ENCODE peak calls at places on chromosomes 16 and 17, in eight cellular contexts. N is H1, L is cardiac muscle cell, I is psoas muscle, M is OCI-LY7, W is left lung, E is Panc1, F is PC-3. H is an unnamed sample. For H3K9me3, the result is how much of the 10 kb centered on the place peaks cover.

GRCh38 chr16:11168386-11169065 is 87.5 kb downstream of the SOCS1 start:
- DNase-seq in W (no peak), N (no peak), F (no peak), M (no peak), E (no peak), L (no peak), I (no peak), H (no peak)

GRCh38 chr17:74071280-74071679 is 132.2 kb upstream of the RPL38 start:
- DNase-seq in N (no peak), L (no peak), W (no peak), E (no peak), F (no peak), I (no peak), M (no peak), H (no peak)

GRCh38 chr17:34249497-34249877 is 5.6 kb upstream of the CCL2 start:
- DNase-seq in I (no peak), F (no peak), W (peak), N (no peak), L (no peak), M (no peak), E (no peak), H (no peak)

GRCh38 chr17:58516644-58517377 is 2.4 kb upstream of the MTMR4 start:
- DNase-seq in L (no peak), N (no peak), F (no peak), E (no peak), W (no peak), I (no peak), M (no peak), H (no peak)

GRCh38 chr17:55768946-55769624 is 18.2 kb downstream of the PCTP start:
- DNase-seq in E (no peak), N (no peak), M (no peak), L (no peak), I (no peak), W (no peak), F (no peak), H (no peak)

GRCh38 chr17:31067699-31068184 is 27.0 kb upstream of the NF1 start:
- DNase-seq in N (no peak), M (no peak), F (peak), W (no peak), I (no peak), L (peak), E (peak), H (no peak)

GRCh38 chr17:35665662-35666061 is 65.8 kb upstream of the RASL10B start:
- DNase-seq in E (no peak), L (no peak), F (no peak), M (no peak), W (no peak), N (no peak), I (no peak), H (no peak)

GRCh38 chr16:81581107-81581506 is 136.5 kb downstream of the CMIP start:
- DNase-seq in E (peak), L (no peak), M (no peak), F (peak), I (no peak), N (no peak), W (no peak), H (no peak)

GRCh38 chr17:41777579-41778188 is 8.8 kb downstream of the JUP start:
- DNase-seq in L (no peak), N (no peak), M (no peak), I (peak), F (peak), E (peak), W (peak), H (no peak)

GRCh38 chr17:56973520-56973919 is 4.4 kb upstream of the SCPEP1 start:
- DNase-seq in M (no peak), W (no peak), E (no peak), I (no peak), L (no peak), F (peak), N (no peak), H (no peak)

GRCh38 chr17:73175962-73176565 is 11.3 kb downstream of the SSTR2 start:
- DNase-seq in N (no peak), I (no peak), E (no peak), M (no peak), L (no peak), F (no peak), W (no peak), H (no peak)

GRCh38 chr17:63696381-63696961 is 3.5 kb downstream of the LIMD2 start:
- DNase-seq in M (peak), L (peak), F (peak), W (no peak), I (no peak), N (no peak), E (no peak), H (no peak)

GRCh38 chr17:20010099-20010863 is 1.1 kb downstream of the SPECC1 start:
- DNase-seq in F (peak), L (peak), M (no peak), W (no peak), E (peak), N (no peak), I (no peak), H (peak)

GRCh38 chr16:81661082-81661481 is 118.0 kb upstream of the PLCG2 start:
- DNase-seq in N (no peak), L (no peak), W (no peak), I (no peak), F (no peak), M (no peak), E (no peak), H (no peak)

GRCh38 chr16:30112197-30113030 is 923 bp downstream of the GDPD3 start:
- DNase-seq in E (no peak), F (peak), I (peak), M (peak), N (no peak), W (peak), L (peak), H (no peak)

GRCh38 chr17:76179496-76180467 is 38.7 kb upstream of the FOXJ1 start:
- DNase-seq in F (peak), I (no peak), N (no peak), M (peak), E (no peak), L (no peak), W (no peak), H (no peak)

GRCh38 chr16:47359478-47359877 is 101.4 kb downstream of the ITFG1 start:
- DNase-seq in E (no peak), M (no peak), W (no peak), F (no peak), N (no peak), L (peak), I (no peak), H (no peak)

GRCh38 chr17:30405161-30405560 is 26.4 kb downstream of the CPD start:
- DNase-seq in F (no peak), M (no peak), E (no peak), L (no peak), W (no peak), N (no peak), I (no peak), H (no peak)

GRCh38 chr17:33012522-33013033 is 20.9 kb downstream of the SPACA3 start:
- DNase-seq in F (peak), E (no peak), I (no peak), N (no peak), W (peak), L (no peak), M (no peak), H (no peak)

DNA sequence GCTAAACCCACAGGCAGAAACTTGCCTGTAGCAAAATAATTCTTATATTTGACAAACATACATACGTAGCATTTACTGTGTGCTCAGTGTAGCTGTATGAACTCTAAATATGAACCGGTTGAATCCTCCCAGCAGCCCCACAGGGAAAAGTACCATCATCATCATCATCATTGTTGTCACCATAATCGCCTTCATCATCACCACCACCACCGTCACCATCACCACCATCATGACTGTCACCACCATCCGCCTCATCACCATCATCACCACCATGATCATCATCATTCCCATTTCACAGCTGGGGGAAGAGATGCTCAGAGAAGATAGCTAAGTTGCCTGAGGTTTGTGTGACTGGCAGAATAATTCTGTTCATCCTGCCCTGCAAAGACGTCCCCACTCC is 81.7 kb downstream of the IRF8 start:
- DNase-seq in E (no peak), M (no peak), F (no peak), L (no peak), I (no peak), N (no peak), W (no peak), H (no peak)
- TF ChIP-seq CTCF in E (no peak), M (no peak), F (no peak), L (no peak), I (no peak), N (no peak), W (no peak), H (no peak)

DNA sequence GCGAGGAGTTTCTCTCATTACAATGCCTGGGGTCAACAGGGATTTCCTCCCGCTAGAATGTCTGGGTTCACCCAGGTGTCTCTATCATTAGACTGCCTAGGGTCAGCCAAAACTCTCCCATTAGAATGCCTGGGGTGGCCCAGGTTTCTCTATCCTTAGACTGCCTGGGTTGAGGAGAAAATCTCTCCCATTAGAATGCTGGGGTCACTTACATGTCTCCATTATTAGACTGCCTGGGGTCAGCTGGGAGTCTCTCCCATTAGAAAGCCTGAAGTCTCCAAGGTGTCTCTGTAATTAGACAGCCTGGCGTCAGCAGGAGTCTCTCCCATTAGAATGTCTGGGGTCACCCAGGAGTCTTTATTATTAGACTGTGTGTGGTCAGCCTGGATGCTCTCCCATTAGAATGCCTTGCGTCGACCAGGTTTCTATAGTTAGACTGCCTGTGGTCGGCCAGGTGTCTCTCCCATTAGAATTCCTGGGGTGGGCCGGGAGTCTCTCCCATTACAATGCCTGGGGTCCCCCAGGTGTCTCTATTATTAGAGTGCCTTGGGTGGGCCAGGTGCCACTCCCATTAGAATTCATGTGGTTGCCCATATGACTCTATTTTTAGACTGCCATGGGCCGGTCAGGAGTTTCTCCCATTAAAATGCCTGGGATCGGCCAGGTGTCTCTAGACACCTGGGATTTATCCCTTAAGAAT is 2272.1 kb downstream of the TP53TG3F start:
- DNase-seq in N (no peak), L (no peak), W (no peak), F (no peak), E (no peak), I (no peak), M (no peak), H (peak)
- H3K9me3 ChIP-seq in N (under half), L (under half), W (under half), F (under half), E (under half), I (under half), M (under half), H (under half)

DNA sequence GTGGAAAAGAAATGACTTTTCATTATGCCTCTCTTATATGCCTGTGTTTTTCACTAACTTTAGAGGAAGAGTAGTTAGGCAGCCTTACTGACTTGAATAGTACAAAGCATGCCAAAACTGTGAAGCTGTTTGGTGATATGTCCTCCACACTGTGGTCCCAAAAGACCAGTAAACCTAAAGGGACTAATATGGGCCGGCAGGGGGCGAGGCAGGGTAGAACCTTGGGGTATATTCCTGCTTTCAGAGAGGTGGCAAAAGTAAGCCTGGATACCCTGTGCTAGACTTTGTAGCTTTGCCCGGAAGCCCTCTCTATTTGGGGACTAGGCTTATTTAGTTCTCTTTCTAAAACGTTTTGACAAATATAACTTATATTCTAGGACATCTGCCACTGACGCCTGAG is 36.5 kb upstream of the VWA3A start:
- DNase-seq in E (no peak), W (no peak), L (peak), N (no peak), I (no peak), F (no peak), M (no peak), H (no peak)
- TF ChIP-seq CTCF in E (peak), W (no peak), L (peak), N (peak), I (no peak), F (no peak), M (no peak), H (no peak)

GRCh38 chr17:78409191-78409621 is 30.8 kb downstream of the PGS1 start:
- DNase-seq in N (no peak), I (no peak), L (no peak), M (no peak), F (peak), W (peak), E (no peak), H (no peak)

GRCh38 chr17:78415821-78416301 is 37.4 kb downstream of the PGS1 start:
- DNase-seq in E (no peak), M (no peak), N (no peak), F (no peak), W (no peak), I (no peak), L (no peak), H (no peak)

GRCh38 chr17:78411241-78411855 is 32.9 kb downstream of the PGS1 start:
- DNase-seq in M (no peak), N (no peak), F (no peak), E (no peak), W (no peak), I (no peak), L (peak), H (no peak)

GRCh38 chr17:78414178-78415162 is 36.0 kb downstream of the PGS1 start:
- DNase-seq in L (no peak), N (no peak), F (no peak), W (no peak), E (no peak), I (no peak), M (no peak), H (no peak)

GRCh38 chr17:78412403-78412802 is 34.0 kb downstream of the PGS1 start:
- DNase-seq in L (peak), N (no peak), W (peak), M (no peak), F (peak), E (no peak), I (peak), H (no peak)
- H3K9me3 ChIP-seq in L (under half), N (under half), W (under half), M (under half), F (under half), E (under half), I (under half), H (under half)

GRCh38 chr16:61814716-61815347 is 221.4 kb downstream of the CDH8 start:
- DNase-seq in M (no peak), E (no peak), W (no peak), I (no peak), N (no peak), L (no peak), F (no peak), H (no peak)
- TF ChIP-seq CTCF in M (no peak), E (no peak), W (no peak), I (no peak), N (no peak), L (no peak), F (no peak), H (no peak)

GRCh38 chr16:57256601-57257395 is 11.7 kb downstream of the ARL2BP start:
- DNase-seq in L (no peak), N (no peak), I (no peak), M (no peak), W (no peak), F (no peak), E (no peak), H (no peak)
- H3K9me3 ChIP-seq in L (under half), N (under half), I (under half), M (under half), W (under half), F (under half), E (under half), H (under half)

DNA sequence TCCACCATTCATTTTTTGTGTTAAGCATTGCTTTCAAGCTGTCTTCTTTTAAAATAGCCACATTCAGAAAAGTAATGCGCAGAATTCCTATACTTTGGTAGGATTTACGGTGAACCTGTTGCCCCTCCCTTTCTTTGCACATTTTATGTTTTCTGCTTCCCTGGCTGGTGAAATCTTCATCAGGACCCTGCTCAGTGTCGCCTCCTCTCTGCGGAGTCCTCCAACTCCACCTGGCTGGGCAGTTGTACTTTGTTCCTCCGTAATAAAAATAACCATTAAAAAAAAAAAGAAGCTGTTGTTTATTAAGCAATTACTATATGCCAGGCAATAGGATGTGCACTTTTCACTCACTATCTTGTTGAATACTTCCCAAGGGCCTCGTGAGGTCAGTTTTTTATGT is 2.9 kb downstream of the UMOD start:
- DNase-seq in N (no peak), F (no peak), W (no peak), I (no peak), E (no peak), M (no peak), L (no peak), H (no peak)
- TF ChIP-seq CTCF in N (peak), F (no peak), W (no peak), I (no peak), E (peak), M (peak), L (no peak), H (no peak)

GRCh38 chr16:62642677-62643076 is 606.4 kb upstream of the CDH8 start:
- DNase-seq in N (no peak), M (no peak), F (no peak), I (no peak), L (no peak), E (no peak), W (no peak), H (no peak)
- H3K9me3 ChIP-seq in N (under half), M (under half), F (under half), I (under half), L (under half), E (under half), W (under half), H (under half)

DNA sequence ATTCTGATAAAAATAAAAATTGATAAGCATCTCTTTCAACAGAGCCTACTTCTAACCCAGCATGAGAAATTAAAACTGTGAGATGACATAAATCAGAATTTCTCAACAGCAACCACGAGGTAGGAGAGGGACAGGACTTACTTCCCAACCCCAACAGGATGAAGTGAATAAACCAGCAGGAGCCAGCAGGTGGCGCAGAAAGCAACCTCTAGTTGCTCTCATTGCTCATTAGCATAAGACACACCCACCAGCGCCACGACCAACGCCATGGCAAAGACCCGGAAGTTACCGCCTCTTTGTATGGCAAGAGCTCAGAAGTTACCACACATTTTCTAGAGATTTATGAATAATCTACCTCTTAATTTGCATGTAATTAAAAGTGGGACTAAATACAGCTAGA is 189.4 kb upstream of the CDH8 start:
- DNase-seq in L (peak), E (peak), N (peak), I (peak), M (peak), W (peak), F (peak), H (no peak)
- TF ChIP-seq CTCF in L (no peak), E (peak), N (peak), I (no peak), M (peak), W (peak), F (peak), H (no peak)

DNA sequence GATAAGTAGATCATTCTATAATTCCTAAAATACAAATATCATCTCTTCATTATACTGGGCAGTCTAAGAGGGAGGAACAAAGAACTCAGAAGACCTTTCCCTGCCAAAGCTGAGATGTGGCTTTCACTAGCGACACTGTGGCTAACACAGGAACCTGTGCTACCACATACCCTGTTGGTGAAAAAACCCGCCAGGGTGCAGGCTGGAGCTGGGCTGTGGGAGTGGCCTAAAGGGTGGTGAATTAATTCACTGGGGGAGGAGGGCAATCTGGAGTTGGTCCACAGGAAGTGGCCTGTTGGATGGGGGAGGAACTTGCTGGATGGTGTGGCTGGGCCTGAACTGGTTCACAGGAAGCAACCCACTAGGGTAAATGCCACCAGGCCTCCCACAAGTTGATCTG is 7.4 kb downstream of the ZNF594 start:
- DNase-seq in L (no peak), F (no peak), N (no peak), I (no peak), M (no peak), E (no peak), W (no peak), H (no peak)
- H3K9me3 ChIP-seq in L (under half), F (under half), N (half or more), I (half or more), M (half or more), E (half or more), W (under half), H (half or more)

H was measured in vagina.